ENCODE peak calls at places on chromosome 10, in six cellular contexts. Z is NCI-H460; L is Caki2; I is hepatic stellate cell; O is WERI-Rb-1; Q is stimulated activated CD4-positive, alpha-beta T cell treated with anti-CD3 and anti-CD28 coated beads, TNF-alpha, amount 100 ng/mL, for 1 hour. C is an unnamed sample.

GRCh38 chr10:11178606-11179221 is 161.0 kb downstream of the CELF2 start:
- DNase-seq in I (no peak), O (peak), Q (peak), Z (no peak), L (no peak), C (no peak)

GRCh38 chr10:74329873-74330272 is 178.9 kb downstream of the ADK start:
- DNase-seq in O (no peak), Z (no peak), L (no peak), Q (no peak), I (no peak), C (no peak)

GRCh38 chr10:72351479-72351878 is 3.2 kb downstream of the DNAJB12 start:
- DNase-seq in Z (no peak), Q (no peak), I (no peak), O (no peak), L (no peak), C (no peak)

GRCh38 chr10:102626026-102626686 is 18.1 kb upstream of the TRIM8 start:
- DNase-seq in Z (no peak), I (no peak), Q (no peak), L (no peak), O (no peak), C (no peak)

GRCh38 chr10:43024524-43024923 is 52.3 kb upstream of the RET start:
- DNase-seq in I (no peak), O (no peak), Q (no peak), Z (no peak), L (no peak), C (no peak)

GRCh38 chr10:52729259-52730104 is 43.1 kb downstream of the MBL2 start:
- DNase-seq in Q (no peak), I (peak), Z (peak), O (no peak), L (peak), C (no peak)

GRCh38 chr10:66281327-66281726 is 644.5 kb upstream of the LRRTM3 start:
- DNase-seq in Z (no peak), Q (no peak), I (no peak), O (no peak), L (no peak), C (no peak)

GRCh38 chr10:52755297-52756062 is 17.1 kb downstream of the MBL2 start:
- DNase-seq in Q (no peak), Z (no peak), I (no peak), L (no peak), O (no peak), C (peak)

GRCh38 chr10:62015994-62016393 is 114.5 kb downstream of the ARID5B start:
- DNase-seq in Q (no peak), Z (no peak), L (no peak), O (no peak), I (no peak), C (no peak)

GRCh38 chr10:103872137-103872933 is 17.0 kb upstream of the SH3PXD2A start:
- DNase-seq in L (no peak), O (peak), I (no peak), Z (no peak), Q (no peak), C (no peak)

GRCh38 chr10:118027397-118027796 is 19.3 kb downstream of the RAB11FIP2 start:
- DNase-seq in L (no peak), O (no peak), Q (no peak), Z (no peak), I (no peak), C (no peak)